ENCODE peak calls at places on chromosomes 3 and 15, in six cellular contexts. A is HepG2, Y is GM23248, J is PC-3, S is endothelial cell of umbilical vein, X is mesendoderm. P is an unnamed sample.

GRCh38 chr3:161781381-161781780 is 284.8 kb downstream of the OTOL1 start:
- DNase-seq in J (peak; percentile 28), X (no peak), A (peak; percentile 0), S (no peak), Y (no peak), P (no peak)

GRCh38 chr15:90402230-90402629 is 14.2 kb downstream of the IQGAP1 start:
- DNase-seq in Y (peak; percentile 90), X (no peak), S (peak; percentile 94), J (peak; percentile 92), A (peak; percentile 29), P (peak; percentile 80)

GRCh38 chr3:111852540-111852939 is 6.5 kb upstream of the PHLDB2 start:
- DNase-seq in X (peak; percentile 97), S (peak; percentile 86), A (no peak), Y (no peak), J (no peak), P (no peak)

GRCh38 chr3:98731720-98732238 is 31.4 kb upstream of the ST3GAL6 start:
- DNase-seq in A (peak; percentile 73), X (no peak), S (peak; percentile 72), J (no peak), Y (no peak), P (no peak)

GRCh38 chr3:168801792-168802191 is 706.1 kb upstream of the GOLIM4 start:
- DNase-seq in Y (peak; percentile 73), S (peak; percentile 69), J (peak; percentile 76), X (no peak), A (no peak), P (peak; percentile 56)

GRCh38 chr3:60746690-60747416 is 504.4 kb downstream of the FHIT start:
- DNase-seq in X (no peak), S (no peak), J (no peak), A (no peak), Y (peak; percentile 43), P (no peak)

GRCh38 chr3:37492977-37493471 is 318.6 kb upstream of the LRRFIP2 start:
- DNase-seq in S (peak; percentile 4), Y (peak; percentile 80), A (no peak), J (no peak), X (no peak), P (peak; percentile 35)

GRCh38 chr3:12772462-12772861 is 13.4 kb upstream of the TMEM40 start:
- DNase-seq in S (no peak), X (no peak), J (no peak), Y (no peak), A (no peak), P (no peak)

GRCh38 chr3:115623414-115623868 is at the start of gene GAP43:
- DNase-seq in S (peak; percentile 23), J (peak; percentile 15), Y (peak; percentile 83), A (peak; percentile 3), X (peak; percentile 94), P (peak; percentile 58)

GRCh38 chr3:149790698-149791097 is 1.7 kb downstream of the ANKUB1 start:
- DNase-seq in J (no peak), S (no peak), X (no peak), A (peak; percentile 24), Y (no peak), P (no peak)

GRCh38 chr3:157130881-157131251 is 29.1 kb downstream of the CCNL1 start:
- DNase-seq in A (no peak), J (no peak), S (no peak), X (peak; percentile 21), Y (no peak), P (no peak)

GRCh38 chr3:143239026-143239425 is 119.5 kb downstream of the CHST2 start:
- DNase-seq in Y (no peak), X (no peak), A (no peak), J (no peak), S (peak; percentile 55), P (no peak)

GRCh38 chr15:100111103-100112060 is 230.4 kb downstream of the ADAMTS17 start:
- DNase-seq in A (peak; percentile 14), J (peak; percentile 85), S (peak; percentile 83), Y (peak; percentile 70), X (no peak), P (peak; percentile 66)

GRCh38 chr3:14460342-14461005 is 58.1 kb downstream of the SLC6A6 start:
- DNase-seq in S (peak; percentile 97), Y (peak; percentile 92), J (peak; percentile 59), A (no peak), X (no peak), P (no peak)

GRCh38 chr15:100692671-100693070 is 90.3 kb downstream of the ASB7 start:
- DNase-seq in S (no peak), J (no peak), Y (no peak), A (no peak), X (no peak), P (no peak)

GRCh38 chr3:141661229-141662196 is 76.6 kb upstream of the RNF7 start:
- DNase-seq in X (no peak), A (no peak), J (no peak), S (no peak), Y (no peak), P (no peak)

GRCh38 chr3:188759516-188760005 is 412.2 kb upstream of the TPRG1 start:
- DNase-seq in J (no peak), Y (no peak), S (no peak), A (no peak), X (no peak), P (peak; percentile 20)

GRCh38 chr15:82571722-82572222 is 31.5 kb upstream of the RPS17 start:
- DNase-seq in X (peak; percentile 87), Y (peak; percentile 94), S (no peak), J (peak; percentile 56), A (no peak), P (peak; percentile 35)

GRCh38 chr3:23615068-23615467 is 190.7 kb upstream of the UBE2E1 start:
- DNase-seq in X (no peak), S (no peak), A (no peak), Y (no peak), J (no peak), P (no peak)

GRCh38 chr3:192444096-192444790 is 283.1 kb downstream of the FGF12 start:
- DNase-seq in S (peak; percentile 78), X (peak; percentile 74), A (peak; percentile 24), J (peak; percentile 80), Y (peak; percentile 69), P (peak; percentile 33)

GRCh38 chr3:43061101-43061895 is 44.6 kb downstream of the POMGNT2 start:
- DNase-seq in X (peak; percentile 3), J (no peak), S (no peak), Y (no peak), A (no peak), P (no peak)

GRCh38 chr3:45441570-45442313 is 53.4 kb downstream of the LARS2 start:
- DNase-seq in J (no peak), Y (no peak), X (no peak), A (no peak), S (peak; percentile 11), P (no peak)

GRCh38 chr15:62564889-62565288 is 399.8 kb upstream of the C2CD4B start:
- DNase-seq in S (no peak), A (no peak), J (no peak), Y (no peak), X (peak; percentile 82), P (no peak)

GRCh38 chr15:42450434-42450790 is 40.5 kb downstream of the ZNF106 start:
- DNase-seq in S (no peak), A (no peak), X (no peak), Y (no peak), J (no peak), P (no peak)

GRCh38 chr3:36373084-36373483 is 7.2 kb upstream of the STAC start:
- DNase-seq in Y (peak; percentile 73), A (no peak), S (peak; percentile 8), X (peak; percentile 7), J (peak; percentile 48), P (peak; percentile 65)

GRCh38 chr3:72830452-72831217 is 17.6 kb downstream of the SHQ1 start:
- DNase-seq in Y (peak; percentile 73), X (no peak), A (no peak), J (peak; percentile 16), S (no peak), P (no peak)

DNA sequence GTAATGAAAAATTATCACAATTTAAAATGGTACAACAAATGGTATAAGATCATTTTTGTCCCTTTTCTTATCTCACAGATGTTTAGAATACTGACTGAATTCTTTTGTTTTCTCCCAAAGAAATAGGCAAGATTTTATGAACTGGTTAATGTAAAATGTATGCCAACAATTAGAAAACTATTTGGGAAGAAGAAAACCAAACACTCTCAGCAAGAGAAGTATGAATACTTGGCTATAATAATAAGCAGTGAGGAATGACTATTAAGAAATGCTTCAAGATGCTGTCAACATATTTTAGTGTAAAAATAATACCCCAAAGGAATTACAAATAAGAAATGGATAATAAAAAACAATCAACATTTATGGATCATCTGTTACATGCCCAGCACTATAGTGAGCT is 18.5 kb downstream of the SHQ1 start:
- DNase-seq in J (no peak), X (no peak), Y (peak; percentile 53), S (no peak), A (no peak), P (no peak)
- H3K4me3 ChIP-seq in J (no peak overlapping the region), X (no peak overlapping the region), Y (peak overlapping the region; percentile 16), S (no peak overlapping the region), A (no peak overlapping the region), P (no peak overlapping the region)

DNA sequence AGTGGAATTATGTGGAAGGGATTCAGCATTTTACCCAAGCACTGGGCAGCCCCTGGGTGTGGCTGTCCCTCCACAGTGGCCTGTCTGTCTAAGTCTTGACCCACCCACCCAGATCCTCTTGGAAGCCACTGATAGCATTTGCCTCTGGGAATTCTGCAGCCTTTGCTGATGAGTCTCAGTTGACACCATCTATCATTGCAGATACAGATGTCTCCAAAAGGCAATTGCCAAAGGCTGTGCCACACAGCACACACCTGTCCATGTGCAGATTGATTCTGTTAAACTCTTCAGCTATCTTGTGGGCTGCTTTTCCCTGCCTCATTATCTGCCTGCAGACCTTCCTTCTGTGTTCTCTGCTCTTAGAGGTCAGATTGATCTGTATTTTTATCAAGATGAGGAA is 18.1 kb downstream of the CX3CR1 start:
- DNase-seq in S (no peak), A (no peak), Y (no peak), J (no peak), X (no peak), P (no peak)
- H3K4me2 ChIP-seq in S (no peak overlapping the region), A (no peak overlapping the region), Y (no peak overlapping the region), J (no peak overlapping the region), X (no peak overlapping the region), P (no peak overlapping the region)

DNA sequence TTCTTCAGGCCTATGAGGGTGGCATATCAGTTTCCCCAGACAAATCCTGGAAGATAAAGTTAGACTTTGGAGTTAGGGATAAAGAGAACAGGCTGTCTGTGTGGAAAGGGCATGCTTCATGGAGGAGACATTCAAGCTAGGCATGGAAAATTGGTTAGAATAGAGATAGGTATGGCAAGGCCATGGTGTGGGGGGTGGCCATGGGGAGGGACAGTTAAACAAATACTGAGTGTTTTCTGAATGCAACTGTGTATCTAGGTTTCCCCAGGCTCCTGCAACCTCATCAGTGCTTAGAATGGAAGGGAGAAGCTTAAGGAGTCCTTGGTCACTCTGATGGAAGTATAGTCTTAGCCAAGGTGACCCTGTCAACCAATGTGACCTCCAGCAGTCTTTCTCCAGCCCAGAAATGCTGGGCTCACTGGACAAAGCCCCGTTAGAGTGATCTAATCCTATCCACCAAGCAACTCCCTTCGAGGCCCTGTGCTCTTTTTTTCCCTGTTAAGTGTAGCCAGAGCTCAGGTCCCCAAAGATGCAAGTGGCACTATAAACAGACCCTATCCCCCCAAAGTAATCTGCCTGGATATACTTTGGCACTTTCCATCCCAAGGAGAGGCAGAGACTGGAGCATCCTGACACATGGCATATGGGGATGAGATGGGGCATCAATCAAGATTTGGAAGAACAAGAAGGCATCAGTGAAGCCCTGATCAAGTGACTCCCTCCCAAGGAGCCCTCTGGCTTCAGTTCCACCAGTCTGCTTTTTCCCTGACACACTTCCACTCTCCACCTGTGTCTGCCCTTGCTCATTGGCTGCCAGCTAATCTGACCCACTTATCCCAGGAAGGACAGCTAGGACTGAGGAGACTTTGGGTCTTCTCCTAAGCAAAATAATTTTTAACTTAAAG is 5.6 kb upstream of the PKM start:
- DNase-seq in S (no peak), Y (peak; percentile 28), X (no peak), A (no peak), J (no peak), P (no peak)
- H3K4me3 ChIP-seq in S (no peak overlapping the region), Y (peak overlapping the region; percentile 68), X (no peak overlapping the region), A (peak overlapping the region; percentile 43), J (peak overlapping the region; percentile 51), P (peak overlapping the region; percentile 24)

GRCh38 chr3:185216587-185216918 is 37.3 kb downstream of the EHHADH start:
- DNase-seq in A (peak; percentile 59), Y (no peak), X (peak; percentile 28), S (peak; percentile 51), J (no peak), P (no peak)
- H3K4me2 ChIP-seq in A (peak overlapping the region; percentile 38), Y (no peak overlapping the region), X (no peak overlapping the region), S (peak overlapping the region; percentile 62), J (no peak overlapping the region), P (no peak overlapping the region)